ENCODE peak calls at places on chromosomes 6 and 20, in four cellular contexts. One of them, this sample, is unnamed.
A peak's percentile ranks its signal among the peaks of the same experiment; 100 is the strongest.

GRCh38 chr6:151763938-151764680 is 43.4 kb upstream of the ESR1 start:
- DNase-seq in H9: peak; percentile 98
- DNase-seq in neuronal stem cell: peak; percentile 68
- DNase-seq in H1: peak; percentile 83
- DNase-seq in this sample: peak; percentile 89

GRCh38 chr6:85516168-85516567 is 66.3 kb downstream of the NT5E start:
- DNase-seq in H9: no peak
- DNase-seq in neuronal stem cell: no peak
- DNase-seq in H1: no peak
- DNase-seq in this sample: peak; percentile 34

GRCh38 chr20:51985013-51985415 is 182.7 kb upstream of the SALL4 start:
- DNase-seq in H9: no peak
- DNase-seq in neuronal stem cell: no peak
- DNase-seq in H1: no peak
- DNase-seq in this sample: peak; percentile 83

GRCh38 chr6:127606131-127606562 is 29.2 kb downstream of the C6orf58 start:
- DNase-seq in H9: peak; percentile 56
- DNase-seq in neuronal stem cell: peak; percentile 29
- DNase-seq in H1: no peak
- DNase-seq in this sample: peak; percentile 28

GRCh38 chr20:50744143-50744792 is 12.9 kb downstream of the PARD6B start:
- DNase-seq in H9: peak; percentile 56
- DNase-seq in neuronal stem cell: no peak
- DNase-seq in H1: no peak
- DNase-seq in this sample: peak; percentile 87

GRCh38 chr6:21596379-21597242 is 3.1 kb downstream of the SOX4 start:
- DNase-seq in H9: peak; percentile 60
- DNase-seq in neuronal stem cell: no peak
- DNase-seq in H1: no peak
- DNase-seq in this sample: peak; percentile 34

GRCh38 chr6:105364243-105364642 is 38.6 kb downstream of the PREP start:
- DNase-seq in H9: no peak
- DNase-seq in neuronal stem cell: no peak
- DNase-seq in H1: no peak
- DNase-seq in this sample: peak; percentile 94

GRCh38 chr6:168906251-168906845 is 347.3 kb downstream of the THBS2 start:
- DNase-seq in H9: no peak
- DNase-seq in neuronal stem cell: no peak
- DNase-seq in H1: no peak
- DNase-seq in this sample: peak; percentile 92

GRCh38 chr20:49727894-49728885 is 14.5 kb upstream of the B4GALT5 start:
- DNase-seq in H9: no peak
- DNase-seq in neuronal stem cell: no peak
- DNase-seq in H1: no peak
- DNase-seq in this sample: no peak

GRCh38 chr6:169145991-169146501 is 107.6 kb downstream of the THBS2 start:
- DNase-seq in H9: no peak
- DNase-seq in neuronal stem cell: no peak
- DNase-seq in H1: no peak
- DNase-seq in this sample: peak; percentile 21

GRCh38 chr6:41625442-41625841 is 12.8 kb upstream of the MDFI start:
- DNase-seq in H9: no peak
- DNase-seq in neuronal stem cell: no peak
- DNase-seq in H1: no peak
- DNase-seq in this sample: no peak

GRCh38 chr20:63011798-63012197 is 5.0 kb upstream of the BHLHE23 start:
- DNase-seq in H9: no peak
- DNase-seq in neuronal stem cell: no peak
- DNase-seq in H1: no peak
- DNase-seq in this sample: no peak

GRCh38 chr6:161414800-161415199 is 140.9 kb upstream of the AGPAT4 start:
- DNase-seq in H9: no peak
- DNase-seq in neuronal stem cell: no peak
- DNase-seq in H1: no peak
- DNase-seq in this sample: no peak

GRCh38 chr6:89986650-89987074 is 92.4 kb downstream of the GJA10 start:
- DNase-seq in H9: no peak
- DNase-seq in neuronal stem cell: no peak
- DNase-seq in H1: no peak
- DNase-seq in this sample: no peak

GRCh38 chr20:44684047-44684965 is 30.9 kb upstream of the CCN5 start:
- DNase-seq in H9: no peak
- DNase-seq in neuronal stem cell: no peak
- DNase-seq in H1: no peak
- DNase-seq in this sample: no peak

GRCh38 chr20:44683263-44684046 is 31.7 kb upstream of the CCN5 start:
- DNase-seq in H9: peak; percentile 88
- DNase-seq in neuronal stem cell: peak; percentile 51
- DNase-seq in H1: peak; percentile 70
- DNase-seq in this sample: peak; percentile 50

GRCh38 chr20:44678247-44678646 is 26.7 kb upstream of the ADA start:
- DNase-seq in H9: no peak
- DNase-seq in neuronal stem cell: no peak
- DNase-seq in H1: no peak
- DNase-seq in this sample: peak; percentile 71

GRCh38 chr20:44678990-44679611 is 27.6 kb upstream of the ADA start:
- DNase-seq in H9: no peak
- DNase-seq in neuronal stem cell: no peak
- DNase-seq in H1: no peak
- DNase-seq in this sample: no peak

DNA sequence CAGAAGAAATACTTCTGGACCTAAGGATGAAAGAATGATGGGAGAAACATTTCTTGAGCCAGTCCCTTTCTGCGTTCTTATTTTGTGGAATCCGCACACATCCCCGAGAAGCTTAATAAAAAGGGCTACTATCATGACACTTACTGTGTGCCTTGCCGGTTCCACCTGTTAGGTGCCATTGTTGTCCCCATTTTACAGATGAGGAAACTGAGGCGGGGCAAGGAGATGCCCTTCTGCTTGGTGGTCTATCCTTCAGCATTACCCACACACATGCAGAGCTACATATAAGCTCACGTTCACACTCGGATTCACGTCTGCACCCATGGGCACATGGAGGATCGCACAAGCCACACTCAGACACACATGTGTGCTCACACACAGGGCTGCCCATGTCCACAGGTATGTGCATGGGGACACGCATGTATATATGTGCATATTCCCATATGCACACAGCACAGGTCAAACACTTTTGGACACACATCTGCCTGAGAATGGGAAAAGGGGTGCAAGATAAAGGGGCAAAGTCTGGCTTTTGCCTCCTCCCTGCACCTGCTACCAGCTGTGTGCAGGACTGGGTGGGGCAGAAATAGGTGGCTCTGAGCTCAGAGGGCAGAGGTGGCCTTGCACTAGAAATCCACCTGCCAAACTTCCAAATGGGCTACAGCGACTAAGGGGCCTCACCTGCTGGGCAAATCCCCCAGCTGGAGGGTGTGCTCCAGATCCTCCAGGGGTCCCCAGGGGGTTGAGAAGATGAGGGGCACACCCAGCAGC is 30.5 kb upstream of the ADA start:
- DNase-seq in H9: no peak
- DNase-seq in neuronal stem cell: no peak
- DNase-seq in H1: no peak
- DNase-seq in this sample: no peak
- H2AFZ ChIP-seq in H9: no peak overlapping the region
- H2AFZ ChIP-seq in neuronal stem cell: no peak overlapping the region
- H2AFZ ChIP-seq in H1: no peak overlapping the region
- H2AFZ ChIP-seq in this sample: no peak overlapping the region

GRCh38 chr6:79079425-79080130 is 1.5 kb upstream of the PHIP start:
- DNase-seq in H9: no peak
- DNase-seq in neuronal stem cell: no peak
- DNase-seq in H1: no peak
- DNase-seq in this sample: no peak

GRCh38 chr6:79077680-79078056 is 386 bp downstream of the PHIP start:
- DNase-seq in H9: no peak
- DNase-seq in neuronal stem cell: no peak
- DNase-seq in H1: no peak
- DNase-seq in this sample: peak; percentile 12

GRCh38 chr6:79078057-79078969 is at the start of gene PHIP:
- DNase-seq in H9: peak; percentile 91
- DNase-seq in neuronal stem cell: peak; percentile 96
- DNase-seq in H1: peak; percentile 59
- DNase-seq in this sample: peak; percentile 95

GRCh38 chr6:79076160-79076559 is 1.9 kb downstream of the PHIP start:
- DNase-seq in H9: no peak
- DNase-seq in neuronal stem cell: no peak
- DNase-seq in H1: no peak
- DNase-seq in this sample: no peak

DNA sequence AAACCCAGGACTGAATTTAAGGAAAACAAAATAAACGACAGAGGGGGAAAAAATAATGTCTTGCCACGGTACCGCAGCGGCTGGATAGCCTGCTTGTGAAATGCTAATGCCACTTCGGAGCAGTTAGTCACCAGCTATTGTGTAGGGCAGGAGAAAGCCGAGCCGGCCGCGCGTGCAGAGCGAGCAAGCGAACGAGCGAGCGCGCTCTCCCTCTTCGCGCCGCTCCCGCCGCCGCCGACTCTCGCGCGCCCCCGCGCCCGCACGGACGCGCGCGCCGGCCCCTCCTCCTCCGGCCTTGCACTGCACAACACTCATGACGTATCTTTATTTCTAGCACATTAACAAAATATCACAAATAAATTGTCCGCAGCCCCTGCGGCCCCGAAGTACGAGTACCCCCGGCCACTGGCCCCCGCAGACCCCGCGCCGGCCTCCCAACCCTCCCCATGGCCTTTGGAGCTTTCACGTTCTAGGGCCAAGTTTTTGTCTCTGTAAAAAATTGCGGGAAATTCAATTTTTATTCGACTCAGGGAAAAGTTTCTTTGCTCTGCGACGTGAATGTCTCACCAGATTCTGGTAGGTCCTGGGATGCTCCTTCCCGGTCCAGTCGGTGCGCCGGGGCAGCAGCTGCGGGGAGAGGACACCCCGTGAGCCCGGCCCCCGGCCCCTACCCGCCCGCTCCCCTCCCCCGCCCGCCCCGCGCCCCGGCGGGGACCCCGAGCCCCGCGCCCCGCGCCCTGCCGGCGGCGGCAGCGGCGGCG is 993 bp downstream of the PHIP start:
- DNase-seq in H9: peak; percentile 93
- DNase-seq in neuronal stem cell: peak; percentile 89
- DNase-seq in H1: peak; percentile 75
- DNase-seq in this sample: peak; percentile 88
- H3K4ac ChIP-seq in H9: no peak overlapping the region
- H3K4ac ChIP-seq in neuronal stem cell: no peak overlapping the region
- H3K4ac ChIP-seq in H1: no peak overlapping the region
- H3K4ac ChIP-seq in this sample: peak overlapping the region; percentile 56

DNA sequence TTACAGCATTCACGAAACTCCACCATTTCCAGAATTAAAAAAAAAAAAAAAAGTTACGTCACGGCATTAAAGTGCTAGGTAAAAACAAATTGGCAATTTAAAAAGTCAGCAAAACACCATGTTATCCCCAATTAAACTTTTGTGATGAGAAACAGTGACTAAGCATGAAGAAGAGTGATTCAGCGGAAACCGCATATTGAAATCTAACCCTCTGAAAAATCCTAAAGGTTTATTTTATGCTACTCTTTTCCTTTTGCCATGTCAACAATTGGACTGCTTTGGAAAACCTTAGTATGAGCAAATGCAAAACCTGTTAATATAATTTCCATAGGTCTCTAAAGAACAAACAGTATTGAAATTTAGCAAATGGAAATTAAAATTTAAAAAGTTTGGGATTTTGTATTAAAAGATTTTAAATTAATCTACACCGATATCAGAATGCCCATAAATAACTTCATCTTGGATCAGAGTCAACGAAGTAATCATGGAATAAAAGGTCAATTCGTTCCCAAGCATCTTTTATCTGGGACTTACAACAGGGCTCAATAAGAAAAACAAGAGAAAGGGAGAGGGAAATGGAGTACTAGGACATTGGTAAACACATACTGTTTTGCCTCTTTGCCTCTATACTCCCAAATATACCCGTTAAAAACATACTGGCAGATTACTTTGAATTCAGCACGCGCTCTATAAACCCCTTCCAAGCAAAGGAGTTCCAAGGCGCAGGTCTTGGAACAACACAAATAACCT is 1.1 kb downstream of the FBXO30 start:
- DNase-seq in H9: no peak
- DNase-seq in neuronal stem cell: no peak
- DNase-seq in H1: no peak
- DNase-seq in this sample: peak; percentile 16
- H2BK120ac ChIP-seq in H9: no peak overlapping the region
- H2BK120ac ChIP-seq in neuronal stem cell: no peak overlapping the region
- H2BK120ac ChIP-seq in H1: no peak overlapping the region
- H2BK120ac ChIP-seq in this sample: no peak overlapping the region

DNA sequence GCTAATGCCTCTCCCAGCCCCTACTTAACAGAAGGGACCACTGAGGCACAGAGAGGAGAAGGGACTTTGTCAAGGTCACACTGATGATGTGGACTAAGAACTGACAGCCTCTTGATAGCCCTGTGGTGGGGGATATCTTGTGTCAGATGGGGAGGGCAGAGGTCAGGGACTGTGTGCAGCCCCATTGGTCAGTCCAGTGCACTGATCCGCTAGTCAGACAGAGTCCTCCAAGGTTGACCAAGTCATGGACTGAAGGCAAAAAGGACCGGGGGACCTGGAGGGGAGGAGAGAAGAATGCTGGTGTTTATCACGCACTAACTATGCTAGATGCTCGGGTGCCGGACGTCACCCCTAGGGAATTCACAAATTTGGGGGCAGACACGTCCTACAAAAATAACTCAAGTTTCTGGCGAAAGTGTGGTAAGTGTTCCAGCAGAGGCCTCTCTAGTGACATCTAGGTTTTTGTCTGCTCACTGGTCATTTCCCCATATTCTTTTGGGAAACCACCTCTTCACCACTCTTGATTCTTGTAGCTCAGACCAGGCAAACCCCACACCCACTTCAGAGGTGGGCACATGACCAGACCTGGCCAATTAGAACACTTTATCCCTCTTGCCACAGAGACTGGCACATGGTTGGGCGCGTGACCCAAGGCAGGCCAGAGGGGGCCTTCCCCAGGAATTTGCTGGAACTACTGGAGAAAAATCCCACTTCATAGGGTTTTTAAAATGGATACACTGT is 21.0 kb downstream of the TCF15 start:
- DNase-seq in H9: no peak
- DNase-seq in neuronal stem cell: no peak
- DNase-seq in H1: no peak
- DNase-seq in this sample: no peak
- H2AFZ ChIP-seq in H9: no peak overlapping the region
- H2AFZ ChIP-seq in neuronal stem cell: no peak overlapping the region
- H2AFZ ChIP-seq in H1: no peak overlapping the region
- H2AFZ ChIP-seq in this sample: no peak overlapping the region

DNA sequence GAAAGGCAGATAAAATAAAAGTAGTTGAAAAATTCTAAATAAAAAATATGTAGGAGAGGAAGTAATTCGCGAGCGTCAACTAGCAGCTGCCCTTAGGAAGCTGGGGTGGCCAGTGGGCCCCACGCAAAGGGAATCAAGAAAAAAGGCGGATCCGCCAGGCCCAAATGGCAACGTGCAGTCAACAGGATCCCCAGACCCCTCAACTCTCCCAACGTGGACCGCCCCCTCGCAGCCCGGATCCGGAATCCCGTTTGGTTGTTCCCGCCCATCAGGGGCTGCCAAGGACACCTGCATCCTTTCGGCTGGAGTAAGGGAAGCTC is 296 bp downstream of the DZANK1 start:
- DNase-seq in H9: no peak
- DNase-seq in neuronal stem cell: no peak
- DNase-seq in H1: no peak
- DNase-seq in this sample: no peak
- H3K4ac ChIP-seq in H9: no peak overlapping the region
- H3K4ac ChIP-seq in neuronal stem cell: no peak overlapping the region
- H3K4ac ChIP-seq in H1: no peak overlapping the region
- H3K4ac ChIP-seq in this sample: no peak overlapping the region